ENCODE peak calls at places on chromosomes 16 and 17, in five cellular contexts. One of them, this sample, is unnamed.

GRCh38 chr17:56598471-56598870 is 5.0 kb downstream of the NOG start:
- DNase-seq in HEK293T: no peak
- DNase-seq in SHP77: no peak
- DNase-seq in HL-60: no peak
- DNase-seq in Caco-2: no peak
- DNase-seq in this sample: no peak

GRCh38 chr17:66272699-66273390 is 29.6 kb upstream of the PRKCA start:
- DNase-seq in HEK293T: no peak
- DNase-seq in SHP77: no peak
- DNase-seq in HL-60: no peak
- DNase-seq in Caco-2: no peak
- DNase-seq in this sample: peak; percentile 47

GRCh38 chr16:49846800-49847199 is 9.1 kb downstream of the ZNF423 start:
- DNase-seq in HEK293T: no peak
- DNase-seq in SHP77: no peak
- DNase-seq in HL-60: no peak
- DNase-seq in Caco-2: no peak
- DNase-seq in this sample: no peak

GRCh38 chr17:77391668-77392375 is 251.1 kb downstream of the SEC14L1 start:
- DNase-seq in HEK293T: no peak
- DNase-seq in SHP77: no peak
- DNase-seq in HL-60: no peak
- DNase-seq in Caco-2: no peak
- DNase-seq in this sample: no peak

GRCh38 chr17:28216032-28216431 is 103.0 kb upstream of the TMEM97 start:
- DNase-seq in HEK293T: no peak
- DNase-seq in SHP77: no peak
- DNase-seq in HL-60: no peak
- DNase-seq in Caco-2: no peak
- DNase-seq in this sample: no peak

GRCh38 chr17:80663783-80664206 is 119.2 kb downstream of the RPTOR start:
- DNase-seq in HEK293T: no peak
- DNase-seq in SHP77: no peak
- DNase-seq in HL-60: no peak
- DNase-seq in Caco-2: no peak
- DNase-seq in this sample: peak; percentile 32

GRCh38 chr17:15185625-15185991 is 79.5 kb downstream of the PMP22 start:
- DNase-seq in HEK293T: no peak
- DNase-seq in SHP77: no peak
- DNase-seq in HL-60: peak; percentile 77
- DNase-seq in Caco-2: no peak
- DNase-seq in this sample: no peak

GRCh38 chr17:72702136-72702735 is 390.3 kb downstream of the SLC39A11 start:
- DNase-seq in HEK293T: no peak
- DNase-seq in SHP77: no peak
- DNase-seq in HL-60: no peak
- DNase-seq in Caco-2: no peak
- DNase-seq in this sample: no peak

GRCh38 chr17:49723423-49723822 is 15.7 kb upstream of the SLC35B1 start:
- DNase-seq in HEK293T: no peak
- DNase-seq in SHP77: no peak
- DNase-seq in HL-60: peak; percentile 80
- DNase-seq in Caco-2: no peak
- DNase-seq in this sample: no peak

GRCh38 chr16:3960049-3960809 is 79.7 kb upstream of the CREBBP start:
- DNase-seq in HEK293T: peak; percentile 42
- DNase-seq in SHP77: no peak
- DNase-seq in HL-60: no peak
- DNase-seq in Caco-2: no peak
- DNase-seq in this sample: no peak

This sample was measured in K562.